ENCODE peak calls at places on chromosomes 3 and 15, in five cellular contexts. G is iPS-NIHi11, T is ovary, Q is skeletal muscle cell, Y is LoVo. U is an unnamed sample.

GRCh38 chr3:31341130-31341529 is 191.6 kb upstream of the STT3B start:
- DNase-seq in G (peak; percentile 35), Q (no peak), Y (no peak), T (no peak), U (no peak)

GRCh38 chr3:69819283-69819682 is 80.0 kb downstream of the MITF start:
- DNase-seq in T (peak; percentile 19), Y (no peak), Q (no peak), G (no peak), U (no peak)

GRCh38 chr15:41219381-41219780 is 11.2 kb downstream of the EXD1 start:
- DNase-seq in Q (no peak), T (no peak), G (no peak), Y (no peak), U (no peak)

GRCh38 chr3:24060055-24060454 is 115.0 kb downstream of the NR1D2 start:
- DNase-seq in Q (no peak), T (no peak), Y (no peak), G (peak; percentile 56), U (no peak)

GRCh38 chr15:56733131-56734012 is at the start of gene ZNF280D:
- DNase-seq in G (peak; percentile 69), T (peak; percentile 89), Q (peak; percentile 67), Y (peak; percentile 87), U (peak; percentile 63)

GRCh38 chr3:158991146-158991705 is 189.4 kb downstream of the MFSD1 start:
- DNase-seq in G (no peak), Q (no peak), Y (peak; percentile 40), T (no peak), U (no peak)

GRCh38 chr3:143170043-143170442 is 50.5 kb downstream of the CHST2 start:
- DNase-seq in Q (no peak), T (no peak), G (no peak), Y (no peak), U (no peak)

GRCh38 chr15:74884428-74885223 is 5.2 kb upstream of the MPI start:
- DNase-seq in Q (no peak), T (no peak), G (no peak), Y (no peak), U (no peak)

GRCh38 chr15:58285212-58285920 is 146.4 kb upstream of the LIPC start:
- DNase-seq in T (no peak), Y (no peak), G (no peak), Q (no peak), U (no peak)

GRCh38 chr3:3800076-3800448 is 831 bp downstream of the LRRN1 start:
- DNase-seq in G (no peak), T (peak; percentile 32), Y (no peak), Q (no peak), U (no peak)

GRCh38 chr15:83565553-83566159 is 88.3 kb upstream of the ADAMTSL3 start:
- DNase-seq in Q (no peak), G (peak; percentile 60), Y (peak; percentile 8), T (no peak), U (no peak)

GRCh38 chr3:61846488-61846887 is 285.1 kb downstream of the PTPRG start:
- DNase-seq in G (no peak), T (no peak), Y (no peak), Q (no peak), U (no peak)

GRCh38 chr3:170811928-170812591 is 57.9 kb downstream of the RPL22L1 start:
- DNase-seq in Q (peak; percentile 47), T (peak; percentile 80), G (peak; percentile 87), Y (peak; percentile 82), U (peak; percentile 66)

GRCh38 chr15:62803856-62804400 is 238.6 kb upstream of the TPM1 start:
- DNase-seq in Y (no peak), Q (no peak), T (no peak), G (no peak), U (no peak)

GRCh38 chr3:31562525-31562924 is 29.8 kb downstream of the STT3B start:
- DNase-seq in Q (no peak), T (no peak), G (peak; percentile 63), Y (no peak), U (no peak)

U was measured in NCI-H1092.